ENCODE peak calls at places on chromosomes 1 and 21, in five cellular contexts. K is IMR-90, V is K562, J is HepG2, X is GM12878. D is an unnamed sample.

GRCh38 chr1:201481761-201482493 is 12.9 kb upstream of the PHLDA3 start:
- DNase-seq in K (peak), V (peak), J (peak), X (peak), D (peak)

GRCh38 chr1:228084325-228084724 is 1.8 kb downstream of the ARF1 start:
- DNase-seq in K (peak), V (no peak), J (no peak), X (no peak), D (no peak)

GRCh38 chr1:65845758-65846060 is 53.0 kb downstream of the PDE4B start:
- DNase-seq in K (no peak), V (no peak), J (no peak), X (no peak), D (no peak)

GRCh38 chr1:181159451-181160151 is 71.1 kb downstream of the IER5 start:
- DNase-seq in K (peak), V (no peak), J (no peak), X (no peak), D (no peak)

GRCh38 chr1:185373813-185374524 is 56.9 kb upstream of the IVNS1ABP start:
- DNase-seq in K (peak), V (no peak), J (no peak), X (no peak), D (no peak)

GRCh38 chr1:207848234-207848633 is 62.7 kb downstream of the CD34 start:
- DNase-seq in K (peak), V (no peak), J (peak), X (no peak), D (peak)

GRCh38 chr1:192485692-192486436 is 89.7 kb upstream of the RGS1 start:
- DNase-seq in K (peak), V (no peak), J (peak), X (no peak), D (peak)

GRCh38 chr21:31875424-31876097 is 2.7 kb downstream of the HUNK start:
- DNase-seq in K (peak), V (no peak), J (no peak), X (no peak), D (no peak)

GRCh38 chr1:234602334-234603220 is 7.4 kb downstream of the IRF2BP2 start:
- DNase-seq in K (peak), V (peak), J (peak), X (no peak), D (peak)

GRCh38 chr1:247243738-247244137 is 12.1 kb upstream of the VN1R5 start:
- DNase-seq in K (no peak), V (no peak), J (no peak), X (no peak), D (no peak)

GRCh38 chr1:1669468-1670440 is 10.9 kb upstream of the CDK11B start:
- DNase-seq in K (no peak), V (peak), J (no peak), X (no peak), D (no peak)

GRCh38 chr1:194004146-194004545 is 817.7 kb upstream of the B3GALT2 start:
- DNase-seq in K (no peak), V (no peak), J (no peak), X (no peak), D (no peak)

GRCh38 chr1:66478116-66478515 is 55.8 kb upstream of the SGIP1 start:
- DNase-seq in K (peak), V (no peak), J (no peak), X (no peak), D (peak)

GRCh38 chr1:207866471-207867135 is 44.3 kb downstream of the CD34 start:
- DNase-seq in K (peak), V (no peak), J (no peak), X (no peak), D (no peak)

GRCh38 chr1:179058343-179059184 is 23.3 kb upstream of the TOR3A start:
- DNase-seq in K (no peak), V (no peak), J (no peak), X (no peak), D (no peak)

GRCh38 chr1:233730809-233731208 is 116.9 kb downstream of the KCNK1 start:
- DNase-seq in K (no peak), V (peak), J (no peak), X (no peak), D (no peak)

GRCh38 chr1:232378266-232379041 is 251.5 kb downstream of the SIPA1L2 start:
- DNase-seq in K (no peak), V (no peak), J (no peak), X (no peak), D (no peak)

GRCh38 chr1:44721521-44722361 is 9.2 kb downstream of the RNU5D-1 start:
- DNase-seq in K (peak), V (peak), J (peak), X (peak), D (peak)

GRCh38 chr1:30342535-30343141 is 380.7 kb downstream of the MATN1 start:
- DNase-seq in K (no peak), V (no peak), J (no peak), X (no peak), D (no peak)

GRCh38 chr1:34162852-34163766 is 1.9 kb downstream of the CSMD2 start:
- DNase-seq in K (peak), V (peak), J (peak), X (no peak), D (peak)

GRCh38 chr21:44704636-44705001 is 6.8 kb downstream of the TSPEAR start:
- DNase-seq in K (no peak), V (peak), J (no peak), X (no peak), D (no peak)

GRCh38 chr1:11767932-11768704 is 6.1 kb downstream of the C1orf167 start:
- DNase-seq in K (no peak), V (no peak), J (no peak), X (no peak), D (no peak)

GRCh38 chr1:239755107-239755506 is 336.6 kb upstream of the FMN2 start:
- DNase-seq in K (no peak), V (no peak), J (no peak), X (no peak), D (no peak)

GRCh38 chr1:11740258-11741192 is 4.6 kb downstream of the AGTRAP start:
- DNase-seq in K (no peak), V (peak), J (no peak), X (no peak), D (no peak)

GRCh38 chr1:185015598-185015997 is 29.8 kb upstream of the RNF2 start:
- DNase-seq in K (no peak), V (no peak), J (no peak), X (no peak), D (no peak)

GRCh38 chr1:205450448-205450847 is 5.4 kb downstream of the BLACAT1 start:
- DNase-seq in K (no peak), V (peak), J (peak), X (no peak), D (no peak)

GRCh38 chr1:65063025-65063424 is 85.0 kb upstream of the AK4 start:
- DNase-seq in K (no peak), V (no peak), J (peak), X (no peak), D (peak)

GRCh38 chr1:46522184-46522968 is 29.1 kb downstream of the KNCN start:
- DNase-seq in K (peak), V (peak), J (no peak), X (no peak), D (peak)

GRCh38 chr1:8205771-8206170 is 112.1 kb upstream of the SLC45A1 start:
- DNase-seq in K (no peak), V (no peak), J (no peak), X (no peak), D (no peak)
- TF ChIP-seq POLR2A in K (no peak), V (no peak), J (no peak), X (no peak), D (no peak)

DNA sequence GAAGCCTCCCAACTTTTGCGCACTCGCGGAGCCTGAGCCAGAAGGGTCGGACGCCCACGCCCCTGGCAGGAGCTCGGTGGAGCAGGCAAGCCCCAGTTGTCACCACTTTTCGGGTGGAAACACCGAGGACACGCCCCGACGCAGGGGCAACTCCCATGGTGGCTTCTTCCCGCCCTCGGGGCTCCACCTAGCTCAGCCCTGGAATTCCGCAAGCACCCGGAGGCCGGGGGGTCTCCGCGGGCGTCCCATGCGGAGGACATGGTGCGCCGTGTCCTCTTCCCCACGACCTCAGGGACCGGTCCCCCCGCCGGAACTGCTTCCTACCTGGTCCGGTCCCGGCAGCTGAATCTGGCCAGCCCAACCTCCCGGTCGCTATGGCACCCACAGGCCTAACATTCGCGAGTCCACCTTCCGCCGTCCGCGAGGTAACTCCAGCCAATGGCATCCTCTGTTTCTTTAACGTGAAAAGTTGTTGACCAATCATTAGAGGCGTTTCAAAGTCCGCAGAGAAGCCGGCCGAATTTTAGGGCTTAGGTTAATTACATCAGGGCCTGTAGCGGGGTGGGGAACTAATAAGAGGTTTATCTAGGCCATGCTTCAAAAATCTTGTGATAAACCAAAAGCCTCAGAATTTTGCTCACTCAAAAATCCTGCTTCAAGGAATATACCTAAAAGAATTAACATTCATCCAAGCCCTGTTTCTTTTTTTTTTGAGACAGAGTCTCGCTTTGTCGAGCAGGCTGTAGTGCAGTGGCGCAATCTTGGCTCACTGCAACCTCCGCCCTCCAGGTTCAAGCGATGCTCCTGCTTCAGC is at the start of gene STPG1:
- DNase-seq in K (peak), V (peak), J (peak), X (peak), D (peak)
- TF ChIP-seq BHLHE40 in K (no peak), V (no peak), J (no peak), X (peak), D (no peak)

GRCh38 chr1:68332041-68332440 is 99.7 kb upstream of the WLS start:
- DNase-seq in K (peak), V (no peak), J (no peak), X (no peak), D (no peak)

GRCh38 chr1:68328485-68328884 is 96.2 kb upstream of the WLS start:
- DNase-seq in K (peak), V (no peak), J (no peak), X (no peak), D (no peak)

GRCh38 chr1:68330391-68330790 is 98.1 kb upstream of the WLS start:
- DNase-seq in K (no peak), V (no peak), J (no peak), X (no peak), D (no peak)

GRCh38 chr1:68329096-68329835 is 96.9 kb upstream of the WLS start:
- DNase-seq in K (no peak), V (no peak), J (no peak), X (no peak), D (no peak)

GRCh38 chr1:68331117-68331865 is 99.0 kb upstream of the WLS start:
- DNase-seq in K (peak), V (no peak), J (no peak), X (no peak), D (no peak)
- TF ChIP-seq CEBPB in K (peak), V (no peak), J (no peak), X (no peak), D (no peak)

GRCh38 chr1:168531605-168532345 is 12.0 kb downstream of the XCL2 start:
- DNase-seq in K (no peak), V (no peak), J (no peak), X (no peak), D (no peak)
- TF ChIP-seq POLR2A in K (no peak), V (no peak), J (no peak), X (no peak), D (no peak)

DNA sequence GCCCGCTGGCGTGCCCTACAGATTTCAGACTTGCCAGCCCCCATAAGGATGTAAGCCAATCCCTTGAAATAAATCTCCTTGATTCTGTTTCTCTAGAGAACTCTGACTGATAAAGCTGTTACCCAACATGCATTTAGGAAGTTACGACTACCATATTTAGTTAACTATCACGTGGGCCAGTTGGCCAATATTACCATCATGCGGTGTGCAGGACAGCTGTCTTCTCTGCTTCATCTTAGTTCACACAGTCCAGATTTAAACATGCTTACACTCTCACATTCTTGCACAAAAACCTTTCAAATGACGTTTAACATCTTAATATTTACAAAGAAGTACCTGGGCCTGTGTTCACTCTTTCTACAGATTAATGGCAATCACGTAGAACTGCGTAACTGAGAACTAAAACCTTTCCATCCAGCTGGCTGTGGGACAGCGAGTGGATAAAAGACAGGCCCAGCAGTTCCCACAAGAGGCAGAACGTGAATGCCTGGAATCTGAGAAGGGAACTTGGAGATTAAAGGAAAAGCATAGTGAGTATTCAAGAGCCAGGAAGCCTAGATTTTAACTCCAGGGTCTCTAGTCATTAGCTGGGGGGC is 20.8 kb downstream of the FAM177B start:
- DNase-seq in K (no peak), V (no peak), J (no peak), X (no peak), D (no peak)
- TF ChIP-seq BHLHE40 in K (no peak), V (no peak), J (no peak), X (no peak), D (no peak)

GRCh38 chr1:19813651-19813960 is 1.5 kb downstream of the RNF186 start:
- DNase-seq in K (no peak), V (no peak), J (no peak), X (no peak), D (no peak)
- TF ChIP-seq CEBPB in K (no peak), V (no peak), J (no peak), X (no peak), D (no peak)

D was measured in A549.